ENCODE peak calls at places on chromosome 9, in seven cellular contexts. O is NCI-H69, L is hepatic stellate cell, I is stromal cell of bone marrow, M is fibroblast of mammary gland, W is M059J, Z is globus pallidus. Y is an unnamed sample.

GRCh38 chr9:95836072-95836471 is 39.4 kb upstream of the ERCC6L2 start:
- DNase-seq in I (no peak), W (peak; percentile 54), M (no peak), O (no peak), L (no peak), Z (no peak), Y (no peak)

GRCh38 chr9:76624381-76625048 is 139.7 kb upstream of the PCA3 start:
- DNase-seq in Z (no peak), O (no peak), W (no peak), L (no peak), M (no peak), I (no peak), Y (no peak)

GRCh38 chr9:75027187-75028107 is 646 bp downstream of the CARNMT1 start:
- DNase-seq in L (peak; percentile 27), W (peak; percentile 54), Z (peak; percentile 57), I (peak; percentile 13), O (peak; percentile 84), M (peak; percentile 48), Y (peak; percentile 11)

GRCh38 chr9:110767559-110768063 is 99.0 kb downstream of the MUSK start:
- DNase-seq in I (peak; percentile 36), W (no peak), O (no peak), M (peak; percentile 80), L (no peak), Z (peak; percentile 90), Y (no peak)

GRCh38 chr9:76512826-76513225 is 53.8 kb downstream of the GCNT1 start:
- DNase-seq in M (peak; percentile 82), O (no peak), I (peak; percentile 77), Z (no peak), L (no peak), W (peak; percentile 92), Y (peak; percentile 40)

GRCh38 chr9:83937861-83938455 is 16.7 kb upstream of the KIF27 start:
- DNase-seq in I (no peak), O (peak; percentile 84), M (peak; percentile 72), W (peak; percentile 75), L (no peak), Z (peak; percentile 42), Y (peak; percentile 36)

GRCh38 chr9:76027426-76027825 is 137.0 kb downstream of the PCSK5 start:
- DNase-seq in Z (no peak), M (no peak), L (no peak), W (peak; percentile 25), O (no peak), I (no peak), Y (no peak)

GRCh38 chr9:95611354-95611753 is 94.6 kb upstream of the PTCH1 start:
- DNase-seq in W (no peak), Z (no peak), M (no peak), I (no peak), O (peak; percentile 62), L (no peak), Y (no peak)

GRCh38 chr9:91338681-91339080 is 23.0 kb downstream of the AUH start:
- DNase-seq in M (no peak), L (no peak), Z (no peak), I (no peak), O (no peak), W (no peak), Y (no peak)

GRCh38 chr9:29514336-29514735 is 1941.1 kb upstream of the C9orf72 start:
- DNase-seq in Z (peak; percentile 80), W (peak; percentile 20), I (no peak), L (no peak), M (peak; percentile 7), O (peak; percentile 95), Y (no peak)

GRCh38 chr9:91071185-91071990 is 269.8 kb downstream of the SYK start:
- DNase-seq in W (peak; percentile 87), O (no peak), I (peak; percentile 72), L (peak; percentile 44), Z (no peak), M (peak; percentile 99), Y (peak; percentile 91)

GRCh38 chr9:114718801-114719221 is 36.8 kb upstream of the TEX48 start:
- DNase-seq in L (no peak), Z (no peak), W (peak; percentile 92), M (no peak), I (no peak), O (no peak), Y (no peak)